ENCODE peak calls at places on chromosomes 11 and 22, in five cellular contexts. Q is CD8-positive, alpha-beta T cell; W is cardiac muscle cell; A is IMR-90; E is mammary epithelial cell. G is an unnamed sample.

GRCh38 chr11:72732329-72732728 is 19.9 kb downstream of the ARAP1 start:
- DNase-seq in Q (no peak), W (no peak), A (no peak), E (no peak), G (no peak)

GRCh38 chr11:65498977-65499712 is at the start of gene MALAT1:
- DNase-seq in Q (peak), W (peak), A (peak), E (peak), G (no peak)

GRCh38 chr11:3667149-3668035 is 3.8 kb downstream of the CHRNA10 start:
- DNase-seq in Q (no peak), W (no peak), A (no peak), E (no peak), G (no peak)

GRCh38 chr22:39289445-39290247 is 29.8 kb downstream of the RPL3 start:
- DNase-seq in Q (no peak), W (no peak), A (no peak), E (no peak), G (no peak)

GRCh38 chr11:75330279-75330678 is 21.2 kb downstream of the ARRB1 start:
- DNase-seq in Q (no peak), W (no peak), A (peak), E (no peak), G (no peak)

GRCh38 chr11:95014184-95014821 is 10.8 kb upstream of the KDM4E start:
- DNase-seq in Q (no peak), W (no peak), A (no peak), E (no peak), G (no peak)

GRCh38 chr11:17684550-17684949 is 34.8 kb upstream of the MYOD1 start:
- DNase-seq in Q (no peak), W (no peak), A (no peak), E (no peak), G (no peak)

GRCh38 chr11:116500833-116501622 is 271.8 kb downstream of the BUD13 start:
- DNase-seq in Q (no peak), W (no peak), A (no peak), E (no peak), G (no peak)

GRCh38 chr11:100445231-100445735 is 241.8 kb upstream of the ARHGAP42 start:
- DNase-seq in Q (no peak), W (peak), A (no peak), E (peak), G (no peak)

GRCh38 chr22:24433868-24434471 is 6.6 kb downstream of the ADORA2A start:
- DNase-seq in Q (no peak), W (no peak), A (peak), E (peak), G (no peak)

GRCh38 chr11:85946221-85946620 is 91.0 kb downstream of the CCDC83 start:
- DNase-seq in Q (no peak), W (no peak), A (peak), E (peak), G (no peak)

GRCh38 chr22:43539572-43540533 is 128.0 kb downstream of the MPPED1 start:
- DNase-seq in Q (no peak), W (no peak), A (no peak), E (no peak), G (no peak)

GRCh38 chr11:64060861-64061444 is 25.2 kb downstream of the FLRT1 start:
- DNase-seq in Q (peak), W (peak), A (no peak), E (no peak), G (no peak)

GRCh38 chr22:46175631-46176030 is 25.3 kb downstream of the PPARA start:
- DNase-seq in Q (no peak), W (no peak), A (peak), E (peak), G (no peak)

GRCh38 chr11:78651923-78652602 is 77.4 kb upstream of the NARS2 start:
- DNase-seq in Q (no peak), W (no peak), A (no peak), E (no peak), G (no peak)

GRCh38 chr22:29114392-29114791 is 41.6 kb downstream of the KREMEN1 start:
- DNase-seq in Q (no peak), W (no peak), A (no peak), E (no peak), G (no peak)

GRCh38 chr22:41341990-41342389 is 39.8 kb upstream of the TEF start:
- DNase-seq in Q (no peak), W (no peak), A (peak), E (no peak), G (no peak)

DNA sequence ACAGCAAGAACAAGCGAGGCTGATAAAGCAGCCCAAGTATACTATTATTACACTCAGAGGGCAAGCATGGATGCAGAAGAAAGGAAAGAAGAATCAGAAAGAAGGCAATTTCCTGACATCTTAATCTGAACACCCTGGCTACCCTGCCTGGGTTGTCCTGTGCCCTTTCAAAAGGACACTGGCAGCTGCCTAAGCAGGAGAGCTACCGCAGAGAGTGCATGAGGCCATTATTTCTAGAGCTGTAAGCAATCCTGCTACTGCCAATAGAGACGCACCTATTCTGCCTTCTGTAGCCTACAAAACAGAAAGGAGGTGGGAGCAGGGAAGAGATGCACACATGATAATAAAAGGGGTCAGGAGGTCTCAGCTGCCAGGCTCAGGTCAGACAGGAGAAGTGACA is 254.0 kb downstream of the LARGE1 start:
- DNase-seq in Q (no peak), W (no peak), A (no peak), E (no peak), G (no peak)
- H3K27ac ChIP-seq in Q (no peak), W (no peak), A (no peak), E (no peak), G (no peak)

DNA sequence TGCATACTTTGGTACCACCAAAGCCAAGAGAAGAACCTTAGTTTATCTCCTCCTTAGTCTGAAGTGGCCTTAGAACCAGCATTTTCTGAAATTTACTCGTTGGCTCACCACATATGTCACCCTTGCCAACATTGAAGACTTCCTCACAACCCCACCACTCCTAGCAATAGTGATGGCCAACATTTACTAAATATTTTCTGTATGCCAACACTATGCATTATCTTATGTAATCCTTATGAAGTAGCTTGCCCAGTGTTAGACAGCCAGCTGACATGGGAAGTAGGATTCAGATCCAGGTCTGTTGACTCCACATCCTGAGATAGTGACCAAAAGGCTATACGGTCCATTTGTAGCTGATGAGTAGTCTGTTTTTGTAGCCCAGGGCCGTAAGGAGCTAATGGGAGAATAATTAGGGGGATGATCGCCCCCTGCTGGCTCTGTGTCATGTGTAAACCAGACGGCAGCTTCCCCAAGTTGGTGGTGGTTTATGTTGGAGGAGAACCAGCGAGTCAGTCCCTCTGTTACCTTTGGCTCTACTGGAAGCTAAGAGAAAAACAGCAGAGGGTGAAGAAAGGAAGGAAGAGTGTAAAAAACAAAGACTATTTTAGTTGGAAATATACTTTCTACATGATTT is 120.5 kb upstream of the RASSF10 start:
- DNase-seq in Q (peak), W (peak), A (peak), E (peak), G (peak)
- H3K27ac ChIP-seq in Q (no peak), W (no peak), A (peak), E (no peak), G (no peak)

GRCh38 chr11:62399868-62400245 is 19.0 kb upstream of the SCGB1A1 start:
- DNase-seq in Q (no peak), W (no peak), A (no peak), E (no peak), G (no peak)

GRCh38 chr11:62401781-62402180 is 17.1 kb upstream of the SCGB1A1 start:
- DNase-seq in Q (no peak), W (no peak), A (no peak), E (no peak), G (no peak)

GRCh38 chr11:62400281-62400680 is 18.6 kb upstream of the SCGB1A1 start:
- DNase-seq in Q (no peak), W (no peak), A (no peak), E (no peak), G (no peak)

GRCh38 chr11:62401356-62401755 is 17.5 kb upstream of the SCGB1A1 start:
- DNase-seq in Q (no peak), W (no peak), A (no peak), E (no peak), G (no peak)

DNA sequence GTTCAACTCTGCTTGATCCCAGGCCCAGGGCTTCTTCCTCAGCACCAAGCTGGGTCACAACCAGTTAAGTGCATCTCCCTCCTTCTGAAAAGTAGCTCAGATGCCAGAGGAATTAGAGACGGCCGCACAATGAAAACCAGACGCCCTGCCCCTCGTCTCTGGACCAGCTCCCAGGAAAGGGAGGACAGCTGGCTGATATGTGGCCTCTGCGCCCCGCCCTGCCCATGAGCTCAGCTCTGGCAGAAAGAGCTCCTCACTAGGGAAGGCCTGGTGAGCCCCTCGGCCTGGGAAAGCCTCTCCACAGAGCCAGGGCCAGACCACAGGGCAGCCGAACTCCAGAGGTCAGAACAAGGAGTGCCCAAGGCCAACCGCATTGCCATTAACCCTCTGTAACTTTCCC is 18.1 kb upstream of the SCGB1A1 start:
- DNase-seq in Q (no peak), W (peak), A (peak), E (no peak), G (no peak)
- H3K27ac ChIP-seq in Q (peak), W (peak), A (peak), E (no peak), G (no peak)

GRCh38 chr11:115220423-115220822 is 283.8 kb downstream of the CADM1 start:
- DNase-seq in Q (no peak), W (no peak), A (no peak), E (no peak), G (no peak)

GRCh38 chr11:115220881-115221280 is 283.3 kb downstream of the CADM1 start:
- DNase-seq in Q (no peak), W (no peak), A (no peak), E (no peak), G (no peak)

GRCh38 chr11:115222863-115223530 is 281.2 kb downstream of the CADM1 start:
- DNase-seq in Q (no peak), W (no peak), A (no peak), E (no peak), G (no peak)

GRCh38 chr11:115222218-115222862 is 281.9 kb downstream of the CADM1 start:
- DNase-seq in Q (no peak), W (no peak), A (peak), E (peak), G (peak)

GRCh38 chr11:115221461-115222069 is 282.6 kb downstream of the CADM1 start:
- DNase-seq in Q (no peak), W (no peak), A (no peak), E (no peak), G (no peak)
- H3K27ac ChIP-seq in Q (peak), W (no peak), A (no peak), E (peak), G (peak)

DNA sequence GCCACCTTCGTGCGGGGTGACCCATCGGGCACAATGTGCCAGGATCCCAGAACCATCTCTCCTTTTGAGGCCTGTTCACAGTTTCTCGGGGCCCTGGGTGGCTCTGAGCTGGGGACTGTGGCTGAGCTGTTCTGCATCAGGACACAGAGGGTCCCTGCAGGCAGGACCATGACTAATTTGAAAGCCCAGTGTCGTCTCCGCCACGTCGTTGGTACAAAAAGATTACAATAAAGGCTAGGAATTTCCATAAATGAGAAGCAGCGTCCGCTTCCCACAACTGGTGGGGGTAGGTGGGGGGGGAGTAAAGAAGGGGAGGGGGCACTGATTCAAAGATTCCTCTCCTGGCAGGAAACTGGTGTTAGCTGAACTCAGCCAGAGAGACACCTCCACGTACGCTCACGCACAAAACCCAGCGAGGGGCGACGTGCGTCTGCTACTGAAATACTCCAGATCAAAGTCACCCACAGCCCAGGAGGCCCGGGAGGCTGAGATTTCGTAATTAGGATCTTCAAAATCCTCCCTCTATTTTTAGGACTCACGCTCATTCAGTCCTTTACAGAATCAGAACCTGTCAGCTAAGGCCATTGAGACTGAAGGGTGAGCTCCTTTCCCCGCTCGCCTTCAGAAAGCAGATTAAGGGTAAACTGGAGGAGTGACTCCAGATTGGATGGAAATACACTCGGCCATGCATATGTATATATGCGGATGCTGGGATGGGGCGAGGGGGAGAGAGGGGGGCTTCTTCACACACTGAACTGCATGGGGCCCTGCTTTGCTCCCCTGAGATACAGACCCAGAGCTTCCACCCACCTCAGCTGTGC is 10.9 kb downstream of the MN1 start:
- DNase-seq in Q (no peak), W (peak), A (no peak), E (no peak), G (no peak)
- H3K27ac ChIP-seq in Q (no peak), W (peak), A (no peak), E (no peak), G (no peak)

GRCh38 chr22:38228873-38229740 is 27.3 kb downstream of the MAFF start:
- DNase-seq in Q (no peak), W (no peak), A (peak), E (peak), G (no peak)
- H3K27ac ChIP-seq in Q (no peak), W (no peak), A (peak), E (peak), G (peak)

GRCh38 chr11:119041821-119042514 is 11.3 kb upstream of the SLC37A4 start:
- DNase-seq in Q (no peak), W (no peak), A (peak), E (no peak), G (no peak)
- H3K27ac ChIP-seq in Q (no peak), W (no peak), A (no peak), E (no peak), G (no peak)

DNA sequence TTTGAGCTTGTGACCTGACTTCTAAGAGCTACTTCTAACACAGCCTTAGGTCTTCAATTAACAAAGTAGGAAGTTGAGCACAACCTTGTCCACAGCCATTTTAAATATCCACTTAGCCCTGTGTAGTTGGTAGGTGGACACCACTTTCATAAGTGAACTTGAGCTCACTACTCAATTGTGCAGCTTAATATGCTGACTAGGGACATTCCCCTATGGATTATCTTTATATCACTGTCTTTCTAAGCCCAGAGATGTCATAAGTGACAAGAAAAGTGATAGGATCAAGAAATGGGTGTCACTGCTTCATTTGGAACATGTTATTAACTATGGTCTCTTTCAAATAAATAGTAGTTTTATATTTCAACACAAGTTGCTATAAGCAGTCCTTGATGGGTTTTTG is 4.0 kb upstream of the ATP5MG start:
- DNase-seq in Q (no peak), W (no peak), A (no peak), E (no peak), G (no peak)
- H3K27ac ChIP-seq in Q (peak), W (no peak), A (no peak), E (no peak), G (peak)

GRCh38 chr11:33062137-33062536 is 22.8 kb downstream of the TCP11L1 start:
- DNase-seq in Q (no peak), W (no peak), A (no peak), E (no peak), G (no peak)
- H3K27ac ChIP-seq in Q (no peak), W (no peak), A (peak), E (peak), G (peak)

GRCh38 chr11:76783294-76783900 is at the start of gene TSKU:
- DNase-seq in Q (no peak), W (no peak), A (no peak), E (peak), G (no peak)

GRCh38 chr11:76783901-76784813 is 1.0 kb downstream of the TSKU start:
- DNase-seq in Q (no peak), W (peak), A (peak), E (peak), G (peak)

GRCh38 chr11:76781861-76782500 is 1.2 kb upstream of the TSKU start:
- DNase-seq in Q (no peak), W (no peak), A (no peak), E (peak), G (no peak)

GRCh38 chr11:76781046-76781801 is 1.9 kb upstream of the TSKU start:
- DNase-seq in Q (no peak), W (no peak), A (no peak), E (no peak), G (no peak)

DNA sequence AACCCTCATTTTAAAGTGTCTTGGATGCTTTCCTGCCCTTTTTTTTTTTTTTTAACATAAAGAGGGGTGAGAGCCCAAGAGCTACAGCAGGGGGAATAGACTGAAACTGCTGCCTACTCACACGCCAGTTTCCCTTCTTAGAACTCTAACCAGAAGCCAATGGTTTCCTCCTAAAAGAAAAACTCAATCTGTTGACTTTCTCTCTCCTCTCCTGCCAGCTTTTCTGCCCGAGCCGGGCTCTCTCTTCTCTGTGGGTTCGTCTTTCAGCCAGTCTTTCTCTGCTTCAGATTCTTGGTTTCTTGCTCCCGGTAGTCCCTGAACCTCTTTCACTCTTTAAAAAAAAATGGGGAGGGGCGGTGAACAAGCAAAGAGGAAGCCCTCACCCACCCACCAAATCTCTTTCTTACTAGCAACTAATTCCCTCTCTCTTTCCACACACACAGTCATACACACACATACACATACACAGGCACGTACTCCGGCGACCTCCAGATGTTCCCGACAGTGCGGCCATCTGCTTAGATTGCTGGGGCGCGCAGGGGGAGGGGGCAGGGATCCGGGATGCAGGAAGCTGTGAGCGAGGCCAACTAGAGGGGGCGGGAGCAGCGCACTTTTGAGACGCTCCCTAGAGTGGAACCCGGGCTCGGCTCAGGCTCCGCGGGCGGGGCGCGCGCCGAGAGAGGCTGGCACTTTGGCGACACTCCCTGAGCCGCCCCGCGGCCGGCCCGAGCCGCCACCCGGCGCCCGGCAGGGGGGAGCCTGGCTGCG is 446 bp upstream of the TSKU start:
- DNase-seq in Q (no peak), W (peak), A (peak), E (peak), G (peak)
- H3K27ac ChIP-seq in Q (no peak), W (peak), A (peak), E (peak), G (peak)

G was measured in epithelial cell of prostate.